ENCODE peak calls at places on chromosomes 11 and 22, in six cellular contexts. H, T, E, B, L and C are unnamed samples.

GRCh38 chr11:67400942-67401494 is 640 bp downstream of the PPP1CA start:
- DNase-seq in H (peak; percentile 87), T (no peak), E (peak; percentile 64), B (no peak), L (no peak), C (no peak)

GRCh38 chr11:133941546-133941945 is 15.2 kb downstream of the IGSF9B start:
- DNase-seq in H (no peak), T (no peak), E (no peak), B (no peak), L (no peak), C (no peak)

GRCh38 chr11:121004196-121004840 is 19.6 kb upstream of the TBCEL start:
- DNase-seq in H (no peak), T (no peak), E (no peak), B (peak; percentile 86), L (no peak), C (no peak)

GRCh38 chr11:75263944-75264349 is 23.4 kb downstream of the TPBGL start:
- DNase-seq in H (peak; percentile 82), T (no peak), E (no peak), B (peak; percentile 37), L (peak; percentile 53), C (no peak)

GRCh38 chr22:35205956-35206355 is 51.3 kb upstream of the HMGXB4 start:
- DNase-seq in H (no peak), T (no peak), E (no peak), B (peak; percentile 52), L (no peak), C (no peak)

GRCh38 chr22:29359469-29359868 is 28.9 kb downstream of the AP1B1 start:
- DNase-seq in H (peak; percentile 95), T (no peak), E (no peak), B (peak; percentile 67), L (no peak), C (no peak)

GRCh38 chr22:35425971-35426800 is 26.2 kb downstream of the MCM5 start:
- DNase-seq in H (peak; percentile 64), T (no peak), E (no peak), B (no peak), L (no peak), C (no peak)

GRCh38 chr22:44596726-44597125 is 98.7 kb upstream of the RTL6 start:
- DNase-seq in H (peak; percentile 80), T (no peak), E (no peak), B (no peak), L (no peak), C (no peak)

GRCh38 chr11:116353517-116353916 is 419.3 kb downstream of the BUD13 start:
- DNase-seq in H (no peak), T (no peak), E (no peak), B (no peak), L (no peak), C (no peak)

GRCh38 chr22:33544707-33545106 is 375.6 kb downstream of the LARGE1 start:
- DNase-seq in H (no peak), T (no peak), E (no peak), B (no peak), L (no peak), C (no peak)

GRCh38 chr22:45997077-45997774 is 20.3 kb upstream of the WNT7B start:
- DNase-seq in H (peak; percentile 97), T (no peak), E (no peak), B (peak; percentile 48), L (peak; percentile 86), C (no peak)

GRCh38 chr11:65652511-65653228 is 10.0 kb downstream of the RELA start:
- DNase-seq in H (peak; percentile 98), T (peak; percentile 95), E (peak; percentile 95), B (peak; percentile 94), L (peak; percentile 96), C (peak; percentile 93)

GRCh38 chr11:9017773-9018172 is 14.0 kb upstream of the NRIP3 start:
- DNase-seq in H (peak; percentile 91), T (no peak), E (no peak), B (no peak), L (peak; percentile 80), C (no peak)

GRCh38 chr11:1205121-1205986 is 17.5 kb upstream of the MUC5B start:
- DNase-seq in H (peak; percentile 83), T (no peak), E (peak; percentile 10), B (no peak), L (peak; percentile 32), C (no peak)

GRCh38 chr11:76832365-76832764 is 28.4 kb upstream of the ACER3 start:
- DNase-seq in H (no peak), T (no peak), E (no peak), B (no peak), L (no peak), C (no peak)

GRCh38 chr11:75185866-75186265 is 35.0 kb downstream of the SLCO2B1 start:
- DNase-seq in H (no peak), T (no peak), E (no peak), B (peak; percentile 16), L (no peak), C (no peak)

GRCh38 chr11:76166314-76166713 is 40.0 kb downstream of the WNT11 start:
- DNase-seq in H (no peak), T (no peak), E (no peak), B (no peak), L (no peak), C (no peak)

GRCh38 chr11:123438191-123438627 is 8.1 kb downstream of the GRAMD1B start:
- DNase-seq in H (no peak), T (no peak), E (no peak), B (peak; percentile 97), L (no peak), C (no peak)

GRCh38 chr11:3009481-3009880 is 17.4 kb upstream of the NAP1L4 start:
- DNase-seq in H (peak; percentile 63), T (no peak), E (no peak), B (no peak), L (no peak), C (no peak)

GRCh38 chr11:61256710-61257482 is 15.9 kb downstream of the PGA5 start:
- DNase-seq in H (peak; percentile 76), T (no peak), E (no peak), B (no peak), L (no peak), C (no peak)

GRCh38 chr11:1129143-1129665 is 28.5 kb upstream of the MUC5AC start:
- DNase-seq in H (peak; percentile 67), T (no peak), E (no peak), B (no peak), L (no peak), C (no peak)

GRCh38 chr11:44466531-44467179 is 98.8 kb upstream of the CD82 start:
- DNase-seq in H (peak; percentile 73), T (no peak), E (no peak), B (no peak), L (no peak), C (no peak)

GRCh38 chr22:50726643-50727340 is 11.2 kb upstream of the ACR start:
- DNase-seq in H (peak; percentile 79), T (no peak), E (no peak), B (peak; percentile 33), L (peak; percentile 41), C (no peak)

GRCh38 chr11:46290598-46291309 is 13.3 kb downstream of the CREB3L1 start:
- DNase-seq in H (no peak), T (no peak), E (no peak), B (peak; percentile 94), L (peak; percentile 84), C (peak; percentile 77)

GRCh38 chr22:31637375-31637937 is 24.6 kb downstream of the PISD start:
- DNase-seq in H (peak; percentile 53), T (no peak), E (peak; percentile 72), B (no peak), L (peak; percentile 83), C (no peak)

GRCh38 chr22:41401781-41402648 is 20.3 kb downstream of the TEF start:
- DNase-seq in H (peak; percentile 98), T (no peak), E (no peak), B (no peak), L (peak; percentile 81), C (no peak)

GRCh38 chr11:108912587-108912986 is 247.7 kb downstream of the DDX10 start:
- DNase-seq in H (no peak), T (no peak), E (no peak), B (peak; percentile 87), L (no peak), C (no peak)

GRCh38 chr22:41917906-41918791 is 3.3 kb upstream of the SHISA8 start:
- DNase-seq in H (no peak), T (no peak), E (no peak), B (no peak), L (peak; percentile 72), C (no peak)

GRCh38 chr22:49768511-49768910 is 59.2 kb downstream of the BRD1 start:
- DNase-seq in H (peak; percentile 57), T (no peak), E (no peak), B (no peak), L (peak; percentile 37), C (no peak)

GRCh38 chr11:71341596-71341995 is 89.2 kb upstream of the SHANK2 start:
- DNase-seq in H (peak; percentile 62), T (no peak), E (no peak), B (no peak), L (peak; percentile 28), C (no peak)

GRCh38 chr22:33112606-33113005 is 54.4 kb upstream of the SYN3 start:
- DNase-seq in H (no peak), T (no peak), E (no peak), B (no peak), L (no peak), C (no peak)

GRCh38 chr11:116719102-116719501 is 53.7 kb downstream of the BUD13 start:
- DNase-seq in H (no peak), T (no peak), E (no peak), B (no peak), L (no peak), C (no peak)

GRCh38 chr22:23829845-23830372 is 8.9 kb downstream of the DERL3 start:
- DNase-seq in H (peak; percentile 12), T (no peak), E (no peak), B (no peak), L (no peak), C (no peak)

GRCh38 chr11:45451766-45452440 is 165.8 kb upstream of the SYT13 start:
- DNase-seq in H (no peak), T (no peak), E (no peak), B (no peak), L (no peak), C (no peak)

GRCh38 chr11:39432929-39433328 is 2026.5 kb downstream of the LRRC4C start:
- DNase-seq in H (no peak), T (no peak), E (no peak), B (no peak), L (no peak), C (no peak)

GRCh38 chr11:114848027-114848426 is 169.7 kb downstream of the NXPE2 start:
- DNase-seq in H (no peak), T (no peak), E (no peak), B (peak; percentile 26), L (no peak), C (no peak)

GRCh38 chr11:83151274-83151977 is 5.5 kb upstream of the PCF11 start:
- DNase-seq in H (no peak), T (no peak), E (no peak), B (no peak), L (no peak), C (no peak)

GRCh38 chr11:9461760-9462134 is 935 bp downstream of the ZNF143 start:
- DNase-seq in H (no peak), T (no peak), E (no peak), B (peak; percentile 35), L (no peak), C (no peak)